ENCODE peak calls at places on chromosomes 11 and 22, in five cellular contexts. G is activated CD8-positive, alpha-beta memory T cell treated with anti-CD3 and anti-CD28 coated beads for 24 hours; S is GM12865; U is lower lobe of right lung; C is M059J. Y is an unnamed sample.

GRCh38 chr11:33388793-33389525 is 131.8 kb downstream of the HIPK3 start:
- DNase-seq in C (no peak), U (no peak), G (no peak), S (peak), Y (no peak)

GRCh38 chr22:42938976-42939375 is 76.0 kb downstream of the PACSIN2 start:
- DNase-seq in S (no peak), C (no peak), G (no peak), U (no peak), Y (no peak)

GRCh38 chr11:8567597-8568198 is 26.3 kb downstream of the STK33 start:
- DNase-seq in U (no peak), S (peak), G (no peak), C (peak), Y (no peak)

GRCh38 chr11:125320347-125321122 is 156.0 kb downstream of the PKNOX2 start:
- DNase-seq in C (no peak), G (no peak), S (no peak), U (no peak), Y (no peak)

GRCh38 chr11:11568651-11569229 is 53.1 kb downstream of the GALNT18 start:
- DNase-seq in S (peak), C (no peak), G (no peak), U (no peak), Y (no peak)

GRCh38 chr11:8106679-8107078 is 25.7 kb downstream of the TUB start:
- DNase-seq in C (no peak), G (no peak), U (no peak), S (no peak), Y (no peak)

GRCh38 chr11:114091791-114092397 is 32.4 kb downstream of the ZBTB16 start:
- DNase-seq in G (no peak), U (no peak), S (no peak), C (no peak), Y (no peak)

GRCh38 chr22:26588749-26589366 is 1.1 kb downstream of the TPST2 start:
- DNase-seq in U (no peak), S (no peak), G (no peak), C (no peak), Y (no peak)

GRCh38 chr11:109668973-109669634 is 247.1 kb downstream of the C11orf87 start:
- DNase-seq in S (no peak), G (no peak), U (no peak), C (no peak), Y (peak)

GRCh38 chr11:96107143-96107829 is 183.4 kb upstream of the MTMR2 start:
- DNase-seq in C (no peak), U (no peak), G (no peak), S (no peak), Y (no peak)

GRCh38 chr11:67442504-67443398 is 525 bp downstream of the CORO1B start:
- DNase-seq in G (no peak), C (no peak), S (no peak), U (no peak), Y (no peak)

GRCh38 chr11:9858822-9859221 is 194.9 kb downstream of the SWAP70 start:
- DNase-seq in C (peak), U (no peak), S (no peak), G (no peak), Y (no peak)

GRCh38 chr22:35140879-35141745 is 75.2 kb downstream of the ISX start:
- DNase-seq in G (no peak), S (peak), U (no peak), C (peak), Y (no peak)

GRCh38 chr11:2813141-2813908 is 72.2 kb downstream of the CDKN1C start:
- DNase-seq in G (no peak), S (no peak), C (peak), U (peak), Y (no peak)

GRCh38 chr11:120773501-120774031 is 250.3 kb upstream of the TBCEL start:
- DNase-seq in C (peak), U (no peak), G (no peak), S (peak), Y (peak)

GRCh38 chr11:119832132-119832531 is 103.1 kb upstream of the NECTIN1 start:
- DNase-seq in G (no peak), U (no peak), C (no peak), S (no peak), Y (no peak)

GRCh38 chr11:33634291-33634834 is 66.3 kb downstream of the C11orf91 start:
- DNase-seq in S (peak), U (no peak), C (peak), G (no peak), Y (peak)

GRCh38 chr22:29670615-29671014 is 49.2 kb upstream of the CABP7 start:
- DNase-seq in G (no peak), S (no peak), C (no peak), U (no peak), Y (no peak)

GRCh38 chr11:6201486-6201885 is 2.5 kb downstream of the OR52W1 start:
- DNase-seq in C (peak), S (no peak), G (no peak), U (no peak), Y (no peak)

GRCh38 chr22:50173221-50173982 is 2.9 kb downstream of the PANX2 start:
- DNase-seq in G (no peak), U (peak), C (no peak), S (peak), Y (no peak)

GRCh38 chr22:31912402-31912733 is 32.0 kb upstream of the YWHAH start:
- DNase-seq in C (no peak), G (no peak), S (no peak), U (no peak), Y (no peak)

GRCh38 chr11:10650630-10651029 is 42.9 kb downstream of the IRAG1 start:
- DNase-seq in C (no peak), G (no peak), U (no peak), S (no peak), Y (no peak)

GRCh38 chr22:19807914-19808872 is 46.5 kb downstream of the GNB1L start:
- DNase-seq in G (no peak), S (no peak), C (no peak), U (peak), Y (no peak)

GRCh38 chr11:3049430-3050243 is 7.6 kb downstream of the CARS1 start:
- DNase-seq in U (peak), C (peak), G (peak), S (peak), Y (peak)

GRCh38 chr11:67379061-67380058 is 6.0 kb upstream of the CLCF1 start:
- DNase-seq in C (peak), G (no peak), U (no peak), S (no peak), Y (no peak)

GRCh38 chr22:37218771-37219411 is 6.6 kb upstream of the SSTR3 start:
- DNase-seq in S (peak), U (no peak), C (no peak), G (peak), Y (no peak)

GRCh38 chr22:45201678-45202332 is 38.1 kb downstream of the NUP50 start:
- DNase-seq in C (peak), U (peak), S (no peak), G (no peak), Y (no peak)

GRCh38 chr11:31089117-31089516 is 280.4 kb downstream of the DCDC1 start:
- DNase-seq in C (no peak), U (no peak), G (no peak), S (no peak), Y (no peak)

GRCh38 chr11:124745835-124746620 is 6.0 kb downstream of the VSIG2 start:
- DNase-seq in U (no peak), S (peak), G (peak), C (no peak), Y (no peak)

GRCh38 chr11:61512435-61512834 is 3.9 kb downstream of the LRRC10B start:
- DNase-seq in S (no peak), C (no peak), G (no peak), U (no peak), Y (no peak)

GRCh38 chr22:31943976-31944699 is at the start of gene YWHAH:
- DNase-seq in S (peak), C (peak), U (peak), G (peak), Y (peak)